ENCODE peak calls at places on chromosomes 6 and 20, in six cellular contexts. P is osteocyte, N is B cell, Z is heart left ventricle, M is ovary, L is WTC11. Y is an unnamed sample.

GRCh38 chr20:31568773-31569162 is 36.3 kb upstream of the ID1 start:
- DNase-seq in P (no peak), N (no peak), Z (no peak), M (no peak), L (no peak), Y (no peak)

GRCh38 chr6:3744211-3744900 is 7.2 kb downstream of the PXDC1 start:
- DNase-seq in P (no peak), N (no peak), Z (no peak), M (no peak), L (no peak), Y (no peak)

GRCh38 chr20:33702861-33703260 is 16.7 kb upstream of the E2F1 start:
- DNase-seq in P (no peak), N (no peak), Z (peak), M (no peak), L (no peak), Y (no peak)

GRCh38 chr20:4603724-4604123 is 118.0 kb upstream of the PRND start:
- DNase-seq in P (no peak), N (no peak), Z (no peak), M (no peak), L (no peak), Y (no peak)

GRCh38 chr20:37095609-37096414 is at the start of gene RBL1:
- DNase-seq in P (peak), N (peak), Z (peak), M (peak), L (peak), Y (peak)

GRCh38 chr20:1160496-1160895 is 24.3 kb downstream of the TMEM74B start:
- DNase-seq in P (peak), N (no peak), Z (no peak), M (no peak), L (no peak), Y (no peak)

GRCh38 chr20:48718914-48719578 is 108.8 kb downstream of the PREX1 start:
- DNase-seq in P (no peak), N (no peak), Z (no peak), M (no peak), L (no peak), Y (no peak)

GRCh38 chr6:127301199-127301700 is 34.6 kb downstream of the RNF146 start:
- DNase-seq in P (no peak), N (no peak), Z (no peak), M (no peak), L (no peak), Y (no peak)

GRCh38 chr20:41956316-41957050 is 338.3 kb upstream of the CHD6 start:
- DNase-seq in P (no peak), N (no peak), Z (no peak), M (no peak), L (peak), Y (peak)

GRCh38 chr6:88381289-88381642 is 215.1 kb upstream of the CNR1 start:
- DNase-seq in P (no peak), N (no peak), Z (no peak), M (no peak), L (no peak), Y (no peak)

GRCh38 chr6:105872244-105872643 is 213.9 kb upstream of the PRDM1 start:
- DNase-seq in P (no peak), N (no peak), Z (no peak), M (no peak), L (no peak), Y (no peak)

GRCh38 chr6:37603284-37603683 is 94.4 kb downstream of the MDGA1 start:
- DNase-seq in P (no peak), N (no peak), Z (no peak), M (no peak), L (no peak), Y (no peak)

GRCh38 chr6:37612475-37612874 is 85.2 kb downstream of the MDGA1 start:
- DNase-seq in P (no peak), N (no peak), Z (no peak), M (no peak), L (no peak), Y (no peak)

GRCh38 chr6:37611516-37611915 is 86.2 kb downstream of the MDGA1 start:
- DNase-seq in P (no peak), N (no peak), Z (no peak), M (no peak), L (no peak), Y (no peak)

GRCh38 chr6:37608587-37608986 is 89.1 kb downstream of the MDGA1 start:
- DNase-seq in P (no peak), N (no peak), Z (no peak), M (no peak), L (no peak), Y (no peak)

DNA sequence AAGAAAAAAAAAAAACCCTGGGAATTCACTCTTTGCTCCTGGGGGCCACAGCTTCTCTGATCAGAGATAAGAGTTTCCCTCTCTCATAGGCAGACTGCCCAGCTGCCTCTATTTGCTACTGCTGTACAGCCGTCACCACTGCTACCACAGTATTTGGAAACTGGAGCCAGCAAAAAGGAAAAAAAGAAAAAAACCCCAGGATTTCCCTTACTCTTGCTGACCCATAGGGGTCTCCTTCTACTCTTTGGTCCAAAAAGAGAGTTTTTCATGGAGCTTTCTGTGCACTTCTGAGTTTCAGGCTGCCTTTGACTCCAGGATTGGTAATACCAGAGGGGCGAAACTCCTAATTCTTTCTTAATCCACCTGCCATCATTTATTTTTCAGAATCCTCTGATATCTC is 89.7 kb downstream of the MDGA1 start:
- DNase-seq in P (no peak), N (no peak), Z (no peak), M (no peak), L (no peak), Y (no peak)
- TF ChIP-seq CTCF in P (peak), N (peak), Z (peak), M (no peak), L (peak), Y (peak)

DNA sequence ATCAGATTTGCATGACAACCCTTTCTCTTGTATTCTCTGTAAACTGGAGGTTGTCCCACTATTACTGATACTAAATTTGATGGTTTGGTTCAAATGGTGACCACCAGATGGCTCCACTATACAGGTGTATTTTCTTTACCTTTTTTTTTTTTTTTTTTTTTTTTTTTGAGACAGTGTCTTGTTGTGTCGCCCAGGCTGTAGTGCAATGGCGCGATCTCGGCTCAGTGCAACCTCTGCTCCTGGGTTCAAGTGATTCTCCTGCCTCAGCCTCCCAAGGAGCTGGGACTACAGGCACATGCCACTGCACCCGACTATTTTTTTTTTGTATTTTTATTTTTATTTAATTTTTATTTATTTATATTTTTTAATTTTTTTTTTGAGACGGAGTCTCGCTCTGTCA is 6.6 kb upstream of the WTAP start:
- DNase-seq in P (no peak), N (no peak), Z (no peak), M (no peak), L (no peak), Y (no peak)
- TF ChIP-seq CTCF in P (peak), N (peak), Z (peak), M (no peak), L (no peak), Y (peak)

DNA sequence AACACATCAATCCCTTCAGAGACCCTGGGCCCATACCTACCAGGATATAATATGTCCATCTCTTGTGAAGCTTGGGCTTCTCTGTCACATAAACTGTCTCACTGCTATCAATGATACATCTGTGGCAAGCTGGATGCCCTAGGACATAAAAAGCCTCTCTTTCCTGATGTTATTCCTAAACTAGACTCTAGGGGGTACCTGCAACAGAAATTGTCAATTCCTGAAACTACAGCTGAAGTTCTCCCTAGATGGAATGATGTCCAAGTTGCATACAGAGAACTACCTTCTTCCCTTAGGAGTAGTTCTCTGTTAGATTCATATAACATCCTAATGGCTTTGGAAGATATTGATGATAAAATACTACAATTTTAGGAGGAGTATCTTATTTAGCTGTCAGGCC is 35.8 kb downstream of the TBX18 start:
- DNase-seq in P (no peak), N (no peak), Z (no peak), M (no peak), L (no peak), Y (no peak)
- TF ChIP-seq CTCF in P (peak), N (peak), Z (no peak), M (no peak), L (peak), Y (peak)

GRCh38 chr6:6479706-6480250 is 108.7 kb upstream of the LY86 start:
- DNase-seq in P (no peak), N (no peak), Z (no peak), M (no peak), L (no peak), Y (no peak)

GRCh38 chr6:6471276-6471675 is 117.2 kb upstream of the LY86 start:
- DNase-seq in P (no peak), N (no peak), Z (no peak), M (no peak), L (no peak), Y (no peak)

GRCh38 chr6:6469074-6469473 is 119.4 kb upstream of the LY86 start:
- DNase-seq in P (no peak), N (no peak), Z (no peak), M (no peak), L (no peak), Y (no peak)

GRCh38 chr6:6470112-6470511 is 118.4 kb upstream of the LY86 start:
- DNase-seq in P (no peak), N (no peak), Z (no peak), M (no peak), L (no peak), Y (no peak)

DNA sequence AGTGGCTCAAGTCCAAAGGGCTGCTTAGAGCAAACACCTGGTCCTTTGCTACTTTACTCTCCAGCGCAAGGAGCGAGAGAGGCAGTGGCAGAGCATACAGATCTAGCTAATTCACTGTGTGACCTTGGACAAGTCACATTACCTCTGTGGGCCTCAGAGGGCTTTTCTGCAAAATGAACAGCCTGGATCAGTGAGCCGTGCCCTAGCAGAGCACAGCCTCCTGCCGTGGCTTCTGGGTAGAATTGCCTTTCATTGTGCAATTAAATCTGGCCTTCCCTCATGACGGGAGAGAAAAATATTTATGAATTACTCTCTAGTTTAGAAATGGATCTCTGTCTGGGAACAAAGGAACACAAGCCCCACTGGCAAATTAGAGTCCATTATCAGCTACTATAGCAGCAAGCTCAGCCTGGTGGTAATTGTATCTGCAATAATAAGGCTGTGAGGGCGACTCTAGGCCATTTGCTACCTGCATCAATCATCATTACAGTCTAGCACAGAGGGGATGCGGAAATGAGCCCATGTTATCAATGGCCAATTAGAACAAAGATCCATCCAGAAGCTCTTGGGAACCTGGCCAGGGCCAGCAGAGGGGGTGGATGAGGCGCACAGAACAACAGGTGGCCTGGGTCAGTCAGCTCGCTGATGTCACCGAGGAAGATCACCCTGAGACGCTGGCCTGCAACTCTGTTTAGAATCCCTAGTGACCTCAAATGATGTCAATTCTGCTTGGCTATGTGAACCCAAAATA is 114.2 kb upstream of the LY86 start:
- DNase-seq in P (no peak), N (no peak), Z (no peak), M (no peak), L (no peak), Y (peak)
- TF ChIP-seq CTCF in P (no peak), N (no peak), Z (no peak), M (no peak), L (no peak), Y (no peak)

DNA sequence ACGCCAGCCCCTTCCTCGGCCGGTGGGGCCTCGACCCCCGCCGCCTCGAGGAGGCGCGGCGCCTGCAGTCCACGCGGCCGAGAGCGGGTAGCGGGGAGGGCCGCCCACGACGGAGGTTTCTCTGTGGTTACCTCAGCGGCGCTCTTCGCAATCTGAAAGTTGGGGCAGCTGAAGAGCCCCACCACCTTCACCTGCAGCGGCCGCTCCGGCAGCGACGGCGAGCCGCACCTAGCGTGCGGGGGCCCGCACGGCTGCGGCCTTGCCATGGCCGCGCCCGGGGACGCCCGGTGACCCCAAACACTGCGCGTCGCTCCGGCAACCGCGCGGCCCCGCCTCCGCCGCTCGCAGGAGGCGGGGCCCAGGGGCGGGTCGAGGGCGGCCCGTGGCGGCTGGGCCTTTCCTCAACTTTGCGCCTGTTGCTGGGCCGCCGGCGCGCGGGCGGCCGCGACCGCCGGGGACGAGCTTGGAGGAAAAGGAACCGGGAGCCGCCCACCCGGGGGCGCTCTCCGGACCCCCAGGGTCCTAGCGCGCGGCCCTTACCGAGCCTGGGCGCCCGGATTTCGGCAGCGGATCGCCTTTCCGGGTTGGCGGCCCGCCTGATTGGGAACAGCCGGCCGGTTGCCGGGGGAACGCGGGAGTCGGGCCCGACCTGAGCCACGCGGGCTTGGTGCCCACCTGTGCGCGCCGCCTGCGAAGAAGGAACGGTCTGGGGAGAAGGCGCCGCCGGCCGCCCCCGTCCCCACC is at the start of the genes PPIL6 and SMPD2:
- DNase-seq in P (peak), N (peak), Z (peak), M (peak), L (peak), Y (peak)
- TF ChIP-seq CTCF in P (peak), N (no peak), Z (peak), M (peak), L (peak), Y (no peak)

GRCh38 chr6:166307082-166307980 is 861 bp downstream of the PRR18 start:
- DNase-seq in P (no peak), N (no peak), Z (no peak), M (no peak), L (peak), Y (peak)
- TF ChIP-seq CTCF in P (no peak), N (no peak), Z (no peak), M (no peak), L (no peak), Y (no peak)

GRCh38 chr6:17091122-17091521 is 10.7 kb upstream of the STMND1 start:
- DNase-seq in P (no peak), N (no peak), Z (no peak), M (no peak), L (no peak), Y (no peak)
- TF ChIP-seq CTCF in P (peak), N (no peak), Z (no peak), M (no peak), L (no peak), Y (peak)

GRCh38 chr6:149889321-149889720 is 8.6 kb downstream of the RAET1E start:
- DNase-seq in P (no peak), N (no peak), Z (no peak), M (no peak), L (no peak), Y (no peak)

GRCh38 chr6:149888659-149889058 is 9.3 kb downstream of the RAET1E start:
- DNase-seq in P (no peak), N (no peak), Z (no peak), M (no peak), L (no peak), Y (no peak)

GRCh38 chr6:149888113-149888512 is 9.8 kb downstream of the RAET1E start:
- DNase-seq in P (no peak), N (no peak), Z (no peak), M (no peak), L (no peak), Y (no peak)

GRCh38 chr6:149891259-149891658 is 6.7 kb downstream of the RAET1E start:
- DNase-seq in P (no peak), N (no peak), Z (no peak), M (no peak), L (no peak), Y (no peak)

DNA sequence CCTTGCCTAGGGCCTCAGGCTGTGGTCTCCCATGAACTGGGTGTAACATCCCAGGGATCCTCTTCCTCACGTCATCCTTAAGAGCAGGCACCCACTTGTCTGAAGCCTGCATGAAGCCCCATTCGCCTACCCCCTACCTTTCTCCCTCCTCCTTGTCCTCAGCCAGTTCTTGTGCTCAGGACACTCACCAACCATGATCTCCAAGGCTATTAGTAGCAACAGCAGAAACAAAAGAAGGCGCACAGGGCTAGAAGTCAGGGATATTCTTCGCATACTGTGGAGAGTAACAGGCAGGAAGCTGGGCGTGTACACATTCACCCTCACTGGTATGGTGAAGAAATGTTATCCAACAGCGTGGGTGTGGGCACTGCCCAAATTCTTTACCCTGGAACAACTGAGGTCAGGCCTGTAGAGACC is 7.3 kb downstream of the RAET1E start:
- DNase-seq in P (no peak), N (no peak), Z (no peak), M (no peak), L (no peak), Y (no peak)
- TF ChIP-seq CTCF in P (no peak), N (no peak), Z (no peak), M (no peak), L (no peak), Y (no peak)

DNA sequence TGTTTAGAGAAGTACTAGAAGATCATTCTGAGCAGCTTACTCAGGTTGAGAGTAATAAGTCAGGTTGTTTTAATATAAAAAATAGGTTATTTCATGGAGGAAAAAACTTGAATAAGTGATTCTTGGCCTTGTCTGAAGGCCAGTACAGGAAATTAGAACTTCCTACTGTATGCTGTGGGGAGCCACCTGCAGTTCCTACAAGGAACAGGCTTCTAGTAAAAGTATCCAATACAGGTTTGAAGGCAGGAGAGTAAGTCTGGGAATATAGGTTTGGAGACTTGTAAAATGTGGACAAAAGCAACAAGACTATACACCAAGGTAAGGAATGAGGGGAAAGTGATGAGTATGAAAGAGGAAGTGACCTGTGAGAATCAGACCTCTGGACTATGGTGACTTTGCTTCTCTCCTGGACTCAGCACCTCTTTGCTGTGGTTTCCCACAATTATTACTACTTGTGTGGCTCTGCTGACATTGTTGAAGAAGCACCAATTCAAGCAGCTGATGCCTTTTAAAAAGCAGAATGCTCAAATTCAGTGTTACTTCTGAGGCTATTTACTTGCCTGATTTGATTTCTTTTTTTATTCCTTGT is 278.6 kb downstream of the TBC1D7 start:
- DNase-seq in P (no peak), N (no peak), Z (no peak), M (no peak), L (no peak), Y (no peak)
- TF ChIP-seq CTCF in P (no peak), N (no peak), Z (no peak), M (no peak), L (no peak), Y (no peak)